ENCODE peak calls at places on chromosomes 7 and 10, in six cellular contexts. W is endothelial cell; D is IMR-90; A is stimulated activated naive CD4-positive, alpha-beta T cell; B is activated T-cell treated with anti-CD3 and anti-CD28 coated beads, Interleukin-2, amount 50 U/mL, for 72 hours; X is retina. K is an unnamed sample.

GRCh38 chr7:120843121-120843520 is 14.8 kb downstream of the TSPAN12 start:
- DNase-seq in W (no peak), D (peak; percentile 47), A (no peak), B (no peak), X (no peak), K (no peak)

GRCh38 chr10:6535365-6535764 is 44.7 kb downstream of the PRKCQ start:
- DNase-seq in A (no peak), X (no peak), B (no peak), D (no peak), W (no peak), K (no peak)

GRCh38 chr10:32376780-32377179 is 29.8 kb upstream of the EPC1 start:
- DNase-seq in B (no peak), W (no peak), D (no peak), X (peak; percentile 19), A (no peak), K (no peak)

GRCh38 chr7:31047282-31047681 is 4.8 kb upstream of the ADCYAP1R1 start:
- DNase-seq in A (no peak), W (no peak), X (no peak), D (no peak), B (no peak), K (no peak)

GRCh38 chr10:93337309-93337721 is 144.8 kb downstream of the MYOF start:
- DNase-seq in W (no peak), A (no peak), B (no peak), D (no peak), X (no peak), K (no peak)

GRCh38 chr7:23349484-23350157 is 50.5 kb downstream of the MALSU1 start:
- DNase-seq in B (no peak), A (no peak), X (no peak), D (peak; percentile 90), W (no peak), K (no peak)

GRCh38 chr7:30252885-30253795 is 31.3 kb upstream of the ZNRF2 start:
- DNase-seq in B (peak; percentile 7), A (no peak), D (no peak), X (no peak), W (no peak), K (no peak)

GRCh38 chr7:80600046-80600445 is 38.4 kb upstream of the CD36 start:
- DNase-seq in X (no peak), W (no peak), B (no peak), D (no peak), A (no peak), K (no peak)

GRCh38 chr7:16026253-16027020 is 340.0 kb upstream of the MEOX2 start:
- DNase-seq in D (peak; percentile 84), A (no peak), B (no peak), X (no peak), W (no peak), K (no peak)

GRCh38 chr10:132120200-132120599 is 54.5 kb downstream of the JAKMIP3 start:
- DNase-seq in B (no peak), W (no peak), X (no peak), D (no peak), A (no peak), K (no peak)

GRCh38 chr10:48792121-48792520 is 107.4 kb downstream of the WDFY4 start:
- DNase-seq in D (no peak), W (no peak), X (no peak), B (no peak), A (no peak), K (no peak)

GRCh38 chr7:77531038-77531437 is 6.1 kb upstream of the PTPN12 start:
- DNase-seq in D (no peak), X (no peak), B (no peak), A (no peak), W (no peak), K (no peak)

GRCh38 chr10:71268247-71268691 is 50.8 kb upstream of the SLC29A3 start:
- DNase-seq in W (no peak), D (peak; percentile 63), B (no peak), A (no peak), X (no peak), K (peak; percentile 48)

GRCh38 chr7:751826-752225 is 24.7 kb upstream of the PRKAR1B start:
- DNase-seq in W (no peak), A (no peak), X (no peak), B (no peak), D (no peak), K (no peak)

GRCh38 chr7:118068-118802 is 74.1 kb upstream of the FAM20C start:
- DNase-seq in W (no peak), X (no peak), A (no peak), D (no peak), B (no peak), K (no peak)

GRCh38 chr7:51249991-51250390 is 66.6 kb downstream of the COBL start:
- DNase-seq in D (no peak), A (no peak), X (no peak), W (no peak), B (no peak), K (no peak)

GRCh38 chr10:22244001-22244400 is 26.2 kb upstream of the EBLN1 start:
- DNase-seq in D (no peak), B (peak; percentile 21), W (no peak), A (no peak), X (no peak), K (no peak)

GRCh38 chr7:100865971-100866720 is 1.0 kb upstream of the TRIP6 start:
- DNase-seq in D (no peak), X (no peak), W (no peak), B (peak; percentile 48), A (no peak), K (no peak)

GRCh38 chr10:74813860-74814259 is 12.5 kb upstream of the KAT6B start:
- DNase-seq in X (peak; percentile 59), D (no peak), A (no peak), W (no peak), B (no peak), K (no peak)

GRCh38 chr7:31648288-31648687 is 38.7 kb upstream of the PPP1R17 start:
- DNase-seq in A (no peak), B (no peak), D (peak; percentile 1), X (peak; percentile 18), W (no peak), K (no peak)

GRCh38 chr7:146291900-146292299 is 175.3 kb downstream of the CNTNAP2 start:
- DNase-seq in W (no peak), X (no peak), A (no peak), D (no peak), B (no peak), K (no peak)

GRCh38 chr7:110484316-110484715 is 606.6 kb upstream of the LRRN3 start:
- DNase-seq in A (no peak), B (no peak), D (no peak), X (no peak), W (no peak), K (no peak)

GRCh38 chr10:74880041-74880440 is 53.6 kb downstream of the KAT6B start:
- DNase-seq in B (no peak), D (peak; percentile 81), X (no peak), A (no peak), W (no peak), K (no peak)

K was measured in HuH-7.